ENCODE peak calls at places on chromosomes 11 and 22, in four cellular contexts. Y is kidney glomerular epithelial cell; C is T-helper 2 cell; H is activated T-cell treated with anti-CD3 and anti-CD28 coated beads, Interleukin-2, amount 50 U/mL, for 1 hour. S is an unnamed sample.

GRCh38 chr11:14315130-14315529 is 43.9 kb downstream of the RRAS2 start:
- DNase-seq in Y (no peak), C (no peak), H (no peak), S (no peak)

GRCh38 chr11:72237112-72237931 is 6.7 kb downstream of the PHOX2A start:
- DNase-seq in Y (no peak), C (no peak), H (no peak), S (no peak)

GRCh38 chr11:10540915-10541591 is at the start of gene RNF141:
- DNase-seq in Y (peak; percentile 85), C (peak; percentile 90), H (peak; percentile 97), S (peak; percentile 82)

GRCh38 chr11:60932605-60933346 is 8.5 kb downstream of the TMEM132A start:
- DNase-seq in Y (no peak), C (no peak), H (no peak), S (no peak)

GRCh38 chr11:113153847-113154246 is 160.5 kb upstream of the TTC12 start:
- DNase-seq in Y (no peak), C (no peak), H (no peak), S (no peak)

GRCh38 chr11:85809881-85810280 is 1.1 kb downstream of the SYTL2 start:
- DNase-seq in Y (no peak), C (peak; percentile 28), H (peak; percentile 47), S (no peak)

GRCh38 chr22:41935015-41935908 is 8.7 kb upstream of the TNFRSF13C start:
- DNase-seq in Y (no peak), C (no peak), H (no peak), S (no peak)

GRCh38 chr22:38843716-38844660 is at the start of gene NPTXR:
- DNase-seq in Y (peak; percentile 37), C (peak; percentile 17), H (peak; percentile 64), S (peak; percentile 17)

GRCh38 chr11:119684361-119685072 is 44.5 kb downstream of the NECTIN1 start:
- DNase-seq in Y (peak; percentile 67), C (no peak), H (no peak), S (no peak)

GRCh38 chr11:126112547-126112946 is 49.9 kb upstream of the CDON start:
- DNase-seq in Y (no peak), C (no peak), H (no peak), S (no peak)

GRCh38 chr11:71109186-71109585 is 143.2 kb downstream of the SHANK2 start:
- DNase-seq in Y (no peak), C (no peak), H (no peak), S (no peak)

GRCh38 chr11:59857444-59858434 is 8.5 kb downstream of the TCN1 start:
- DNase-seq in Y (peak; percentile 32), C (no peak), H (no peak), S (peak; percentile 1)

GRCh38 chr22:32205974-32206773 is 1.3 kb upstream of the RFPL2 start:
- DNase-seq in Y (no peak), C (no peak), H (no peak), S (no peak)